ENCODE peak calls at places on chromosome 18, in five cellular contexts. B is GDM1, V is cardiac muscle cell, P is HuH-7.5, R is cerebellum. O is an unnamed sample.

GRCh38 chr18:69326094-69326493 is 74.6 kb upstream of the DOK6 start:
- DNase-seq in V (no peak), R (no peak), P (no peak), B (no peak), O (no peak)

GRCh38 chr18:67386028-67386427 is 130.5 kb downstream of the DSEL start:
- DNase-seq in V (peak), B (no peak), P (no peak), R (no peak), O (no peak)

GRCh38 chr18:46759885-46760284 is 3.0 kb upstream of the ST8SIA5 start:
- DNase-seq in V (no peak), R (peak), P (no peak), B (no peak), O (no peak)

GRCh38 chr18:75874401-75875093 is 447.0 kb upstream of the SMIM21 start:
- DNase-seq in P (no peak), B (no peak), R (no peak), V (no peak), O (no peak)

GRCh38 chr18:75163736-75164135 is 45.2 kb downstream of the PTGR3 start:
- DNase-seq in V (no peak), R (no peak), P (no peak), B (no peak), O (peak)

GRCh38 chr18:79933765-79934164 is 17.7 kb downstream of the SLC66A2 start:
- DNase-seq in B (no peak), P (no peak), R (no peak), V (peak), O (peak)

GRCh38 chr18:25134858-25135257 is 217.1 kb downstream of the ZNF521 start:
- DNase-seq in P (no peak), R (no peak), B (no peak), V (peak), O (no peak)

GRCh38 chr18:13032173-13032572 is 41.0 kb downstream of the CEP192 start:
- DNase-seq in V (no peak), R (no peak), P (no peak), B (no peak), O (no peak)

O was measured in endodermal cell.